ENCODE peak calls at places on chromosomes 16 and 17, in eight cellular contexts. One of them, this sample, is unnamed.

GRCh38 chr17:7260601-7261376 is 1.5 kb downstream of the CLDN7 start:
- DNase-seq in heart right ventricle: no peak
- DNase-seq in tibial artery: no peak
- DNase-seq in small intestine: peak; percentile 76
- DNase-seq in kidney: peak; percentile 94
- DNase-seq in stomach: peak; percentile 47
- DNase-seq in prostate gland: peak; percentile 64
- DNase-seq in AG04450: no peak
- DNase-seq in this sample: no peak

GRCh38 chr17:4607773-4608187 is 23.5 kb downstream of the SMTNL2 start:
- DNase-seq in prostate gland: no peak
- DNase-seq in AG04450: no peak
- DNase-seq in stomach: peak; percentile 68
- DNase-seq in tibial artery: peak; percentile 75
- DNase-seq in small intestine: peak; percentile 40
- DNase-seq in kidney: peak; percentile 81
- DNase-seq in heart right ventricle: peak; percentile 68
- DNase-seq in this sample: no peak

GRCh38 chr17:2710804-2711607 is 558 bp downstream of the CLUH start:
- DNase-seq in prostate gland: no peak
- DNase-seq in kidney: peak; percentile 84
- DNase-seq in stomach: no peak
- DNase-seq in small intestine: peak; percentile 59
- DNase-seq in AG04450: no peak
- DNase-seq in tibial artery: no peak
- DNase-seq in heart right ventricle: no peak
- DNase-seq in this sample: no peak

GRCh38 chr16:68128577-68129305 is 43.6 kb downstream of the NFATC3 start:
- DNase-seq in AG04450: no peak
- DNase-seq in prostate gland: no peak
- DNase-seq in small intestine: no peak
- DNase-seq in kidney: no peak
- DNase-seq in stomach: no peak
- DNase-seq in heart right ventricle: no peak
- DNase-seq in tibial artery: no peak
- DNase-seq in this sample: no peak

GRCh38 chr16:84643180-84643583 is 5.1 kb upstream of the KLHL36 start:
- DNase-seq in kidney: peak; percentile 92
- DNase-seq in tibial artery: peak; percentile 90
- DNase-seq in small intestine: no peak
- DNase-seq in stomach: peak; percentile 45
- DNase-seq in AG04450: peak; percentile 71
- DNase-seq in heart right ventricle: peak; percentile 68
- DNase-seq in prostate gland: peak; percentile 77
- DNase-seq in this sample: peak; percentile 81

GRCh38 chr16:67539271-67539670 is 10.6 kb downstream of the RIPOR1 start:
- DNase-seq in AG04450: no peak
- DNase-seq in tibial artery: no peak
- DNase-seq in heart right ventricle: no peak
- DNase-seq in kidney: no peak
- DNase-seq in small intestine: no peak
- DNase-seq in prostate gland: no peak
- DNase-seq in stomach: no peak
- DNase-seq in this sample: no peak

GRCh38 chr17:44345497-44346026 is 460 bp downstream of the GRN start:
- DNase-seq in AG04450: no peak
- DNase-seq in heart right ventricle: no peak
- DNase-seq in stomach: peak; percentile 44
- DNase-seq in prostate gland: peak; percentile 51
- DNase-seq in small intestine: peak; percentile 58
- DNase-seq in tibial artery: no peak
- DNase-seq in kidney: peak; percentile 77
- DNase-seq in this sample: no peak

GRCh38 chr17:69581061-69581955 is 166.8 kb downstream of the MAP2K6 start:
- DNase-seq in kidney: no peak
- DNase-seq in prostate gland: no peak
- DNase-seq in heart right ventricle: no peak
- DNase-seq in AG04450: no peak
- DNase-seq in stomach: no peak
- DNase-seq in small intestine: no peak
- DNase-seq in tibial artery: no peak
- DNase-seq in this sample: no peak

GRCh38 chr16:47983999-47984580 is 171.7 kb downstream of the ABCC12 start:
- DNase-seq in stomach: no peak
- DNase-seq in tibial artery: no peak
- DNase-seq in prostate gland: no peak
- DNase-seq in kidney: no peak
- DNase-seq in small intestine: no peak
- DNase-seq in heart right ventricle: no peak
- DNase-seq in AG04450: no peak
- DNase-seq in this sample: no peak

GRCh38 chr16:81651758-81652718 is 127.1 kb upstream of the PLCG2 start:
- DNase-seq in heart right ventricle: no peak
- DNase-seq in kidney: no peak
- DNase-seq in prostate gland: no peak
- DNase-seq in small intestine: no peak
- DNase-seq in AG04450: no peak
- DNase-seq in stomach: no peak
- DNase-seq in tibial artery: no peak
- DNase-seq in this sample: no peak
- H3K4me3 ChIP-seq in heart right ventricle: no peak overlapping the region
- H3K4me3 ChIP-seq in kidney: no peak overlapping the region
- H3K4me3 ChIP-seq in prostate gland: no peak overlapping the region
- H3K4me3 ChIP-seq in small intestine: peak overlapping the region; percentile 2
- H3K4me3 ChIP-seq in AG04450: no peak overlapping the region
- H3K4me3 ChIP-seq in stomach: peak overlapping the region; percentile 34
- H3K4me3 ChIP-seq in tibial artery: no peak overlapping the region
- H3K4me3 ChIP-seq in this sample: no peak overlapping the region

GRCh38 chr16:11312718-11313492 is 31.8 kb upstream of the PRM1 start:
- DNase-seq in tibial artery: no peak
- DNase-seq in small intestine: peak; percentile 85
- DNase-seq in stomach: peak; percentile 59
- DNase-seq in heart right ventricle: no peak
- DNase-seq in kidney: no peak
- DNase-seq in AG04450: no peak
- DNase-seq in prostate gland: no peak
- DNase-seq in this sample: no peak
- H3K4me3 ChIP-seq in tibial artery: no peak overlapping the region
- H3K4me3 ChIP-seq in small intestine: no peak overlapping the region
- H3K4me3 ChIP-seq in stomach: no peak overlapping the region
- H3K4me3 ChIP-seq in heart right ventricle: no peak overlapping the region
- H3K4me3 ChIP-seq in kidney: peak overlapping the region; percentile 12
- H3K4me3 ChIP-seq in AG04450: no peak overlapping the region
- H3K4me3 ChIP-seq in prostate gland: no peak overlapping the region
- H3K4me3 ChIP-seq in this sample: no peak overlapping the region

DNA sequence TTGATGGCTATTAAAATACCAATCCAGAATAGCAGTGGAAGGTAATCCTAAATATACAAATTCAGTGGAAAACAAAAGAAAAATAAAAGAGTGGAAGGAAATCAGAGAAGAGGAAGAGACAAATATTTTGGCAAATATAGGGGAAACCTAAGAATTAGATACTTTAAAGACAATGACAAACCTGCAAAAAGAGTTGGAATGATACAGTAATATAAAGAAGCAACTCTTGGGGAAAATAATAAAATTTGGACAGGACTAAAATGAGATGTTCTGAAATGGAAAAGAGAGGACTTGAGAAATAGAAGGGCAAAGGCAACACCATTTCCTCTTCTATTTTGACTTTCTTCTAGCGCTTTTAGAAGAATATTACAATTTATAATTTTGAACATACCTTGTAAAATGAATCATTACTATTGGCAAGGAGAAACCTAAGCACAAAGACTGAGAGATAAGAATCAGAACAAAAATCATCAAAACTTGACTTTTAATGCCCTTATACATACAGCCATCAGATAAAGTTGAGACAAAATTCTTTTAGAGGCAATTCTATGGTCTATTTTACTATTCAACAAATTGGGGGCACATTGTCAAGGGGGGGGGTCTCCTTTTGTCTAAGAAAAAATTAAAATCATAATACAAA is 5.2 kb downstream of the RNF43 start:
- DNase-seq in AG04450: no peak
- DNase-seq in small intestine: no peak
- DNase-seq in heart right ventricle: no peak
- DNase-seq in prostate gland: no peak
- DNase-seq in kidney: no peak
- DNase-seq in stomach: no peak
- DNase-seq in tibial artery: no peak
- DNase-seq in this sample: no peak
- H3K4me3 ChIP-seq in AG04450: no peak overlapping the region
- H3K4me3 ChIP-seq in small intestine: no peak overlapping the region
- H3K4me3 ChIP-seq in heart right ventricle: no peak overlapping the region
- H3K4me3 ChIP-seq in prostate gland: no peak overlapping the region
- H3K4me3 ChIP-seq in kidney: no peak overlapping the region
- H3K4me3 ChIP-seq in stomach: no peak overlapping the region
- H3K4me3 ChIP-seq in tibial artery: no peak overlapping the region
- H3K4me3 ChIP-seq in this sample: no peak overlapping the region

GRCh38 chr17:37789166-37789565 is 44.3 kb upstream of the HNF1B start:
- DNase-seq in stomach: no peak
- DNase-seq in small intestine: peak; percentile 31
- DNase-seq in kidney: no peak
- DNase-seq in tibial artery: no peak
- DNase-seq in AG04450: no peak
- DNase-seq in prostate gland: no peak
- DNase-seq in heart right ventricle: no peak
- DNase-seq in this sample: no peak
- H3K4me3 ChIP-seq in stomach: no peak overlapping the region
- H3K4me3 ChIP-seq in small intestine: no peak overlapping the region
- H3K4me3 ChIP-seq in kidney: no peak overlapping the region
- H3K4me3 ChIP-seq in tibial artery: no peak overlapping the region
- H3K4me3 ChIP-seq in AG04450: no peak overlapping the region
- H3K4me3 ChIP-seq in prostate gland: no peak overlapping the region
- H3K4me3 ChIP-seq in heart right ventricle: no peak overlapping the region
- H3K4me3 ChIP-seq in this sample: no peak overlapping the region

GRCh38 chr17:74760404-74761105 is 12.1 kb downstream of the NHERF1 start:
- DNase-seq in prostate gland: peak; percentile 64
- DNase-seq in AG04450: no peak
- DNase-seq in tibial artery: no peak
- DNase-seq in small intestine: no peak
- DNase-seq in heart right ventricle: no peak
- DNase-seq in stomach: no peak
- DNase-seq in kidney: no peak
- DNase-seq in this sample: no peak
- H3K4me3 ChIP-seq in prostate gland: no peak overlapping the region
- H3K4me3 ChIP-seq in AG04450: no peak overlapping the region
- H3K4me3 ChIP-seq in tibial artery: no peak overlapping the region
- H3K4me3 ChIP-seq in small intestine: no peak overlapping the region
- H3K4me3 ChIP-seq in heart right ventricle: no peak overlapping the region
- H3K4me3 ChIP-seq in stomach: no peak overlapping the region
- H3K4me3 ChIP-seq in kidney: no peak overlapping the region
- H3K4me3 ChIP-seq in this sample: no peak overlapping the region